ENCODE peak calls at places on chromosomes 4 and X, in five cellular contexts. P is activated naive CD4-positive, alpha-beta T cell treated with anti-CD3 and anti-CD28 coated beads for 36 hours; E is AG10803; U is amygdala; T is NCI-H460. Y is an unnamed sample.

GRCh38 chrX:115929480-115929879 is 241.1 kb upstream of the AGTR2 start:
- DNase-seq in P (no peak), E (no peak), U (no peak), T (no peak), Y (no peak)

GRCh38 chr4:23856630-23857029 is 33.2 kb downstream of the PPARGC1A start:
- DNase-seq in P (no peak), E (no peak), U (no peak), T (no peak), Y (no peak)

GRCh38 chr4:169756971-169757574 is 671 bp downstream of the HPF1 start:
- DNase-seq in P (peak), E (no peak), U (no peak), T (no peak), Y (no peak)

GRCh38 chr4:82591592-82591991 is 29.8 kb upstream of the TMEM150C start:
- DNase-seq in P (no peak), E (no peak), U (no peak), T (no peak), Y (no peak)

GRCh38 chr4:82044141-82044993 is 329.4 kb downstream of the HNRNPD start:
- DNase-seq in P (peak), E (peak), U (no peak), T (peak), Y (no peak)

GRCh38 chr4:63563288-63564014 is 845.8 kb downstream of the TECRL start:
- DNase-seq in P (no peak), E (no peak), U (no peak), T (no peak), Y (no peak)

GRCh38 chrX:115177941-115178340 is 11.3 kb upstream of the RBMXL3 start:
- DNase-seq in P (no peak), E (no peak), U (no peak), T (no peak), Y (no peak)

GRCh38 chr4:48025005-48025404 is 8.4 kb downstream of the NIPAL1 start:
- DNase-seq in P (no peak), E (no peak), U (no peak), T (no peak), Y (no peak)

GRCh38 chr4:15982833-15983528 is 20.0 kb upstream of the FGFBP2 start:
- DNase-seq in P (no peak), E (no peak), U (no peak), T (no peak), Y (no peak)

GRCh38 chr4:27318740-27319139 is 458.1 kb downstream of the STIM2 start:
- DNase-seq in P (peak), E (peak), U (no peak), T (peak), Y (no peak)

GRCh38 chrX:22203186-22203585 is 69.5 kb upstream of the CBLL2 start:
- DNase-seq in P (no peak), E (no peak), U (no peak), T (no peak), Y (no peak)

GRCh38 chr4:28443786-28444412 is 1583.3 kb downstream of the STIM2 start:
- DNase-seq in P (no peak), E (no peak), U (no peak), T (no peak), Y (no peak)

GRCh38 chrX:97704474-97704873 is 820.8 kb downstream of the RPA4 start:
- DNase-seq in P (no peak), E (no peak), U (no peak), T (no peak), Y (no peak)

GRCh38 chr4:74623041-74623440 is 171.3 kb downstream of the BTC start:
- DNase-seq in P (peak), E (peak), U (no peak), T (peak), Y (no peak)

GRCh38 chr4:39043697-39044363 is 11.6 kb upstream of the TMEM156 start:
- DNase-seq in P (peak), E (no peak), U (no peak), T (no peak), Y (peak)

GRCh38 chrX:151538190-151539122 is 25.0 kb upstream of the PASD1 start:
- DNase-seq in P (no peak), E (no peak), U (no peak), T (no peak), Y (no peak)

GRCh38 chr4:39970559-39971270 is 7.0 kb downstream of the PDS5A start:
- DNase-seq in P (no peak), E (no peak), U (no peak), T (no peak), Y (no peak)

GRCh38 chr4:17055788-17056187 is 157.3 kb upstream of the LDB2 start:
- DNase-seq in P (no peak), E (peak), U (no peak), T (no peak), Y (no peak)

GRCh38 chr4:53012738-53013137 is 150.6 kb downstream of the RASL11B start:
- DNase-seq in P (peak), E (peak), U (no peak), T (no peak), Y (no peak)

GRCh38 chrX:154534526-154535322 is 11.9 kb downstream of the G6PD start:
- DNase-seq in P (peak), E (peak), U (peak), T (peak), Y (peak)

GRCh38 chr4:10006236-10006603 is 15.1 kb downstream of the SLC2A9 start:
- DNase-seq in P (no peak), E (peak), U (no peak), T (peak), Y (no peak)

GRCh38 chr4:185183622-185184281 is 20.0 kb downstream of the CFAP97 start:
- DNase-seq in P (peak), E (peak), U (no peak), T (peak), Y (peak)

GRCh38 chr4:151887151-151887815 is 126.5 kb upstream of the GATB start:
- DNase-seq in P (peak), E (peak), U (no peak), T (no peak), Y (no peak)

GRCh38 chrX:144738246-144738645 is 509.1 kb upstream of the SPANXN1 start:
- DNase-seq in P (no peak), E (no peak), U (no peak), T (no peak), Y (no peak)

GRCh38 chr4:153074501-153075255 is 129.6 kb upstream of the TRIM2 start:
- DNase-seq in P (no peak), E (peak), U (no peak), T (no peak), Y (no peak)

GRCh38 chr4:156977435-156978160 is 6.0 kb upstream of the PDGFC start:
- DNase-seq in P (no peak), E (peak), U (no peak), T (no peak), Y (no peak)

GRCh38 chr4:169040559-169041261 is 30.7 kb upstream of the CBR4 start:
- DNase-seq in P (no peak), E (no peak), U (no peak), T (no peak), Y (no peak)

GRCh38 chr4:15853345-15853744 is 75.2 kb downstream of the CD38 start:
- DNase-seq in P (no peak), E (no peak), U (no peak), T (no peak), Y (no peak)

GRCh38 chrX:34058005-34058404 is 74.1 kb downstream of the FAM47A start:
- DNase-seq in P (no peak), E (no peak), U (no peak), T (no peak), Y (no peak)